ENCODE peak calls at places on chromosomes 11 and 22, in six cellular contexts. One of them, this sample, is unnamed.
A peak's percentile ranks its signal among the peaks of the same experiment; 100 is the strongest.

GRCh38 chr11:33257897-33258630 is 883 bp downstream of the HIPK3 start:
- DNase-seq in amniotic stem cell: peak; percentile 75
- DNase-seq in activated CD8-positive, alpha-beta T cell treated with anti-CD3 and anti-CD28 coated beads for 36 hours: peak; percentile 81
- DNase-seq in lung microvascular endothelial cell: peak; percentile 75
- DNase-seq in NCI-H2081: peak; percentile 65
- DNase-seq in bronchial epithelial cell: peak; percentile 71
- DNase-seq in this sample: peak; percentile 69

GRCh38 chr11:10323793-10324170 is 18.9 kb downstream of the ADM start:
- DNase-seq in lung microvascular endothelial cell: peak; percentile 46
- DNase-seq in activated CD8-positive, alpha-beta T cell treated with anti-CD3 and anti-CD28 coated beads for 36 hours: no peak
- DNase-seq in bronchial epithelial cell: no peak
- DNase-seq in amniotic stem cell: no peak
- DNase-seq in NCI-H2081: no peak
- DNase-seq in this sample: no peak

GRCh38 chr22:48921411-48921903 is 906.2 kb downstream of the BRD1 start:
- DNase-seq in bronchial epithelial cell: no peak
- DNase-seq in lung microvascular endothelial cell: no peak
- DNase-seq in NCI-H2081: no peak
- DNase-seq in amniotic stem cell: no peak
- DNase-seq in activated CD8-positive, alpha-beta T cell treated with anti-CD3 and anti-CD28 coated beads for 36 hours: no peak
- DNase-seq in this sample: no peak

GRCh38 chr11:78230161-78230877 is 41.6 kb downstream of the USP35 start:
- DNase-seq in activated CD8-positive, alpha-beta T cell treated with anti-CD3 and anti-CD28 coated beads for 36 hours: no peak
- DNase-seq in bronchial epithelial cell: peak; percentile 65
- DNase-seq in lung microvascular endothelial cell: no peak
- DNase-seq in amniotic stem cell: no peak
- DNase-seq in NCI-H2081: no peak
- DNase-seq in this sample: no peak

GRCh38 chr22:39518996-39519680 is 1.2 kb upstream of the ATF4 start:
- DNase-seq in NCI-H2081: no peak
- DNase-seq in lung microvascular endothelial cell: no peak
- DNase-seq in amniotic stem cell: peak; percentile 39
- DNase-seq in bronchial epithelial cell: no peak
- DNase-seq in activated CD8-positive, alpha-beta T cell treated with anti-CD3 and anti-CD28 coated beads for 36 hours: peak; percentile 52
- DNase-seq in this sample: no peak

GRCh38 chr11:112012877-112013276 is 12.3 kb upstream of the DLAT start:
- DNase-seq in activated CD8-positive, alpha-beta T cell treated with anti-CD3 and anti-CD28 coated beads for 36 hours: no peak
- DNase-seq in amniotic stem cell: no peak
- DNase-seq in lung microvascular endothelial cell: no peak
- DNase-seq in NCI-H2081: no peak
- DNase-seq in bronchial epithelial cell: peak; percentile 25
- DNase-seq in this sample: no peak

GRCh38 chr11:1706634-1707400 is 9.8 kb downstream of the KRTAP5-6 start:
- DNase-seq in bronchial epithelial cell: no peak
- DNase-seq in activated CD8-positive, alpha-beta T cell treated with anti-CD3 and anti-CD28 coated beads for 36 hours: peak; percentile 52
- DNase-seq in NCI-H2081: no peak
- DNase-seq in lung microvascular endothelial cell: no peak
- DNase-seq in amniotic stem cell: no peak
- DNase-seq in this sample: no peak

GRCh38 chr11:7246179-7246578 is 5.5 kb upstream of the SYT9 start:
- DNase-seq in activated CD8-positive, alpha-beta T cell treated with anti-CD3 and anti-CD28 coated beads for 36 hours: no peak
- DNase-seq in lung microvascular endothelial cell: peak; percentile 18
- DNase-seq in NCI-H2081: no peak
- DNase-seq in amniotic stem cell: no peak
- DNase-seq in bronchial epithelial cell: peak; percentile 85
- DNase-seq in this sample: no peak

GRCh38 chr11:123247813-123248379 is 52.8 kb upstream of the CLMP start:
- DNase-seq in amniotic stem cell: no peak
- DNase-seq in lung microvascular endothelial cell: no peak
- DNase-seq in NCI-H2081: no peak
- DNase-seq in activated CD8-positive, alpha-beta T cell treated with anti-CD3 and anti-CD28 coated beads for 36 hours: no peak
- DNase-seq in bronchial epithelial cell: no peak
- DNase-seq in this sample: no peak

GRCh38 chr11:8810331-8811301 is 100.4 kb upstream of the AKIP1 start:
- DNase-seq in NCI-H2081: peak; percentile 65
- DNase-seq in amniotic stem cell: peak; percentile 57
- DNase-seq in bronchial epithelial cell: peak; percentile 75
- DNase-seq in activated CD8-positive, alpha-beta T cell treated with anti-CD3 and anti-CD28 coated beads for 36 hours: peak; percentile 19
- DNase-seq in lung microvascular endothelial cell: no peak
- DNase-seq in this sample: peak; percentile 91